ENCODE peak calls at places on chromosomes 13 and 19, in seven cellular contexts. P is SK-N-SH; J is CD8-positive, alpha-beta T cell; T is uterus; K is thoracic aorta; B is HCT116; R is Peyer's patch. A is an unnamed sample. For H3K9me3 and H3K4me1, the result is how much of the 10 kb centered on the place peaks cover.

GRCh38 chr19:5287066-5287465 is 53.5 kb downstream of the PTPRS start:
- DNase-seq in B (no peak), T (no peak), J (no peak), K (no peak), P (no peak), R (no peak), A (peak)

GRCh38 chr19:49861541-49862410 is 5.6 kb downstream of the PNKP start:
- DNase-seq in T (peak), K (no peak), B (no peak), J (no peak), P (no peak), R (no peak), A (no peak)

GRCh38 chr13:73303858-73304257 is 245.1 kb downstream of the KLF5 start:
- DNase-seq in B (no peak), P (no peak), K (no peak), R (no peak), J (no peak), T (no peak), A (no peak)

GRCh38 chr13:34290661-34291060 is 472.7 kb downstream of the RFC3 start:
- DNase-seq in P (no peak), K (no peak), R (no peak), J (no peak), T (no peak), B (no peak), A (no peak)

GRCh38 chr19:40506099-40506498 is 39.3 kb downstream of the SPTBN4 start:
- DNase-seq in P (no peak), K (no peak), B (no peak), J (no peak), T (no peak), R (no peak), A (no peak)

GRCh38 chr13:84962141-84962750 is 837.0 kb downstream of the SLITRK6 start:
- DNase-seq in J (no peak), R (no peak), K (no peak), P (no peak), B (no peak), T (no peak), A (no peak)

GRCh38 chr13:24016046-24016445 is 118.7 kb upstream of the C1QTNF9B start:
- DNase-seq in K (no peak), R (no peak), T (no peak), J (no peak), P (no peak), B (no peak), A (peak)

GRCh38 chr13:113937073-113937472 is 36.8 kb downstream of the C13orf46 start:
- DNase-seq in J (no peak), R (no peak), K (no peak), P (no peak), B (no peak), T (peak), A (no peak)

GRCh38 chr13:35956074-35956473 is 175.1 kb downstream of the DCLK1 start:
- DNase-seq in R (no peak), J (no peak), K (no peak), B (no peak), P (no peak), T (no peak), A (no peak)

GRCh38 chr19:10548746-10549276 is 5.1 kb downstream of the ATG4D start:
- DNase-seq in J (no peak), P (no peak), R (no peak), T (no peak), B (no peak), K (no peak), A (no peak)

GRCh38 chr13:92967923-92968322 is 258.7 kb upstream of the GPC6 start:
- DNase-seq in B (no peak), K (no peak), R (no peak), J (no peak), T (no peak), P (no peak), A (no peak)

GRCh38 chr19:1400281-1401137 is 833 bp downstream of the GAMT start:
- DNase-seq in R (no peak), P (peak), J (no peak), B (no peak), T (no peak), K (no peak), A (peak)

GRCh38 chr13:21749410-21749809 is 78.5 kb downstream of the FGF9 start:
- DNase-seq in J (no peak), K (no peak), P (no peak), T (no peak), B (no peak), R (no peak), A (no peak)

GRCh38 chr19:48466571-48467325 is 2.4 kb upstream of the CYTH2 start:
- DNase-seq in R (peak), T (no peak), B (no peak), K (no peak), P (peak), J (no peak), A (peak)

GRCh38 chr19:1758231-1758577 is 4.9 kb downstream of the ONECUT3 start:
- DNase-seq in K (no peak), R (no peak), T (no peak), B (no peak), P (no peak), J (no peak), A (no peak)

GRCh38 chr13:110126391-110126961 is 180.5 kb downstream of the COL4A1 start:
- DNase-seq in J (no peak), B (no peak), R (no peak), T (peak), P (no peak), K (no peak), A (peak)

GRCh38 chr19:38466050-38466449 is 32.6 kb downstream of the RYR1 start:
- DNase-seq in B (no peak), K (no peak), P (no peak), T (no peak), J (no peak), R (no peak), A (peak)

GRCh38 chr19:47247308-47247990 is 8.9 kb upstream of the CCDC9 start:
- DNase-seq in R (peak), J (peak), T (peak), B (no peak), P (peak), K (no peak), A (peak)

GRCh38 chr13:112741185-112741755 is 51.4 kb downstream of the ATP11A start:
- DNase-seq in J (no peak), T (no peak), B (no peak), P (no peak), R (no peak), K (no peak), A (peak)

GRCh38 chr13:59643906-59644626 is 519.7 kb downstream of the DIAPH3 start:
- DNase-seq in J (no peak), P (no peak), R (no peak), K (no peak), T (no peak), B (no peak), A (no peak)

GRCh38 chr19:18794029-18794313 is 2.9 kb upstream of the COMP start:
- DNase-seq in R (no peak), J (no peak), P (no peak), B (no peak), K (no peak), T (no peak), A (no peak)

GRCh38 chr19:677201-677600 is 1.0 kb downstream of the FSTL3 start:
- DNase-seq in R (peak), K (peak), B (no peak), P (peak), T (peak), J (no peak), A (peak)

GRCh38 chr13:32010137-32010536 is 21.4 kb upstream of the FRY start:
- DNase-seq in B (no peak), T (no peak), J (no peak), R (no peak), K (no peak), P (no peak), A (no peak)

GRCh38 chr19:29482855-29483640 is 42.7 kb upstream of the VSTM2B start:
- DNase-seq in J (no peak), B (no peak), K (no peak), T (no peak), P (no peak), R (no peak), A (no peak)

GRCh38 chr19:50330365-50331078 is 1.3 kb upstream of the KCNC3 start:
- DNase-seq in P (peak), B (peak), K (no peak), J (peak), R (peak), T (peak), A (peak)

GRCh38 chr13:79837741-79838450 is 356.9 kb downstream of the NDFIP2 start:
- DNase-seq in B (no peak), P (no peak), T (no peak), K (no peak), R (no peak), J (no peak), A (peak)

GRCh38 chr13:41976491-41976890 is 15.6 kb upstream of the VWA8 start:
- DNase-seq in P (no peak), K (no peak), B (no peak), J (no peak), T (no peak), R (no peak), A (no peak)

GRCh38 chr13:24076124-24076523 is 84.4 kb upstream of the SPATA13 start:
- DNase-seq in J (no peak), T (no peak), R (peak), P (no peak), K (no peak), B (no peak), A (no peak)

GRCh38 chr13:37141011-37141410 is 35.5 kb upstream of the CSNK1A1L start:
- DNase-seq in P (no peak), B (no peak), J (no peak), R (no peak), K (no peak), T (no peak), A (no peak)

GRCh38 chr13:28659611-28659970 is 661 bp downstream of the POMP start:
- DNase-seq in B (no peak), P (no peak), J (no peak), R (no peak), T (no peak), K (no peak), A (peak)

GRCh38 chr13:93559718-93560117 is 333.1 kb downstream of the GPC6 start:
- DNase-seq in P (no peak), K (no peak), T (no peak), J (no peak), B (no peak), R (no peak), A (peak)

GRCh38 chr13:40464349-40464748 is 202.1 kb downstream of the FOXO1 start:
- DNase-seq in K (no peak), B (no peak), P (no peak), R (no peak), J (no peak), T (no peak), A (no peak)

GRCh38 chr13:49214917-49215376 is 5.2 kb upstream of the MLNR start:
- DNase-seq in K (no peak), R (peak), J (peak), T (no peak), B (peak), P (no peak), A (no peak)

GRCh38 chr13:49020940-49021548 is 45.3 kb downstream of the FNDC3A start:
- DNase-seq in J (no peak), R (no peak), T (no peak), K (no peak), B (no peak), P (no peak), A (peak)

DNA sequence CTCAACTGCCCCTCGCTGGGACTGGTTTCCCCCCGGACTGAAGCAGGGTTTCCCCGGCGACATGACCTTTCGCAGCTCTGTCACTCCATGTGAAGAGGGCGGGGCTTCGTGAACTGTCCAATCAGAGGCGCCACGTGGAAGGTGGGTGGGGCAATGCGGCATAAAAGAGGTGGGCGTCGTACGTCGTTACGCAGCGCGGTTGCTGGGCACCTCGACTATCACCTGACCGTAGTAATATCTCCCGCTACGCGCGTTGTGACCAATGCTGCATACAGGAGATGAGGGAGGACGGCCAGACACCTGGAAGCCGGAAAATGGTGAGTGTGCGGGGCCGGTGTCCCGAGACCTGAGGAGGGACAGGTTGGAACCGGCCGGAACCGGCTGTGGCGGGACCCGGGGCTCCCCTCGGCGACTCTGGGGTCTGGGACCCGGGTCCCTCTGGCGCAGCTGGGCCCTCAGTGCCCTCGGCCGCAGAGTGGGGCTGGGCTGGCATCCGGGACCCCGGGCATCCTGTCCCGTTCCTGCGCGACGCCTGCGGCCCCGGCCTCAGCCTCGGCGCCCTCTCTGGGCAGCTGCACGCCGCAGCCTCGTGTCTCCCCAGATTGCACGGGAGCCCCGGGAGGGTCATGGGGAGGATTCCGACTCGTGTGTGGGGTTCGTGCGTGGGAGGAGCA is 32.1 kb downstream of the ZNF136 start:
- DNase-seq in T (peak), K (peak), P (peak), B (no peak), R (peak), J (peak), A (no peak)
- H3K9me3 ChIP-seq in T (under half), K (half or more), P (under half), B (under half), R (under half), J (under half), A (under half)

GRCh38 chr13:65582160-65582559 is 1648.0 kb downstream of the PCDH9 start:
- DNase-seq in R (no peak), K (no peak), T (no peak), B (no peak), P (no peak), J (no peak), A (no peak)
- H3K4me1 ChIP-seq in R (under half), K (under half), T (under half), B (under half), P (under half), J (under half), A (under half)

DNA sequence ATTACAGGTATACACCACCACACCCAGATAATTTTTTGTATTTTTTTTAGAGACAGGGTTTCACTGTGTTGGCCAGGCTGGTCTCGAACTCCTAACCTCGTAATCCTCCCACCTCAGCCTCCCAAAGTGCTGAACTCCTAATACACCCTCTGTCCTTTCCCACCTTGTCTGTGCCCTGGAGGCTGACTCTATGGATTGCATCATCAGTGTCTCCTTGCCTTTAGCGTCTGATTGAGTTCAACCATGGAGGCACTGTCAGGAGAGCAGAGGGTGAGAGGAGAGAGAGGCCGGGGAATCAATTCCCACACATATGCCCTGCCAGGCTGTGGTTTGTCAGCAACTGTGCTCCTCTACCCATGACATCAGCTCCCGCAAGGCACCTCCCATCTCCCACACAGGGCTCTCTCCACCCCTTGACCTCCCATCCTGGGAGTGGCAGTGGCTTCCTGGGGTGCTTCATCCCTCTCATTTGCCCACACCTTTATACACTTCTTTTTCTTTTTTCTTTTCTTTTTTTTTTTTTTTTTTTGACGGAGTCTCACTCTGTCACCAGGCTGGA is 12.6 kb upstream of the LILRB4 start:
- DNase-seq in T (no peak), B (no peak), K (no peak), R (no peak), J (no peak), P (no peak), A (no peak)
- H3K9me3 ChIP-seq in T (under half), B (under half), K (under half), R (under half), J (under half), P (under half), A (under half)

DNA sequence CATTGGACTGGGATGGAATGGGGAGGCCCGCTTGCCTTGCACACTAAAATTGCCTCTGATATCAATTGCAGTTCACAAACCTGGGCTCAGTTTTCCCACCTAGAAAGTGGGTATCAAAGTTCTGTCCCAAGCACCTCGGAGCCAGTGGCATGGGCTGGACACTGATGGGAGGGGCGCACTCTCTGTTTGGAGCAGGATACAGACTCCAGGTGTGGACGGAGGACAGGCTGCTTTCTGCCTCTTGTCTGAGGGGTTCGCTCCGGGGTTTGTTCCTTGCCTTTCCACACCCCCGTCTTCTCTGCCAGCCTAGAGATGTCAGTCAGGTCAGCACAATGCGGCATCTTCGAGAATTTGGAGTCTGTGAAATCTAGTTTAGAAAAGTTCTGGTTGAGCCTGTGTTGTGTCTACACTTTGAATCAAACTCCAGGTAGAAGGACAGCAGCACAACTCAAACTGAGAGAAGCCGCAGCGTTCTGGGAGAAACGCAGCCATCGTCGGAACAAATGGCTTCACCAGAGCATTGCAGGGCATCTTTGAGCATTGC is 141.9 kb downstream of the TEX29 start:
- DNase-seq in R (no peak), P (no peak), T (no peak), J (no peak), K (no peak), B (no peak), A (peak)
- H3K4me1 ChIP-seq in R (under half), P (under half), T (under half), J (under half), K (under half), B (under half), A (under half)

DNA sequence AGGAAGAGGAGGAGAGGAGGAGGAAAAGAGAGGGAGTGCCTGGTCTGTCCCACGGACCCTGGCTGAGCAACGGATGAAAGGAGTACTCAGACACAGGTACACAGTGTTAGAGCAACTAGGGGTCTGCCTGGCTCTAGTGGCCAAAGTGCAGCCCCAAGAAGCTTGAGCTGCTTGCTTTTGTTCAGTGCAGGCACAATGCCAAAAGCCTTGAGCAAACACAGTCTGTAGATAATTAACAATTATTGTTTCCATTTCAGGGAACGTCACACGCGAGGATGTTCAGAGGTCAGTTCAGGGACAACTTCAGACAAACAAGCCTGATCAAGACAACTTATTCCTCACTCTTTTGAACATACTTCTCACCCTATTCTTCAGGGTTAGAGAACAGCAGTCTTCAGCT is 32.2 kb upstream of the ZNF726 start:
- DNase-seq in P (no peak), J (no peak), B (no peak), T (no peak), K (no peak), R (no peak), A (no peak)
- H3K9me3 ChIP-seq in P (under half), J (under half), B (under half), T (under half), K (under half), R (under half), A (under half)

A was measured in osteoblast.